ENCODE peak calls at places on chromosomes 12 and 14, in five cellular contexts. One of them, this sample, is unnamed.
A peak's percentile ranks its signal among the peaks of the same experiment; 100 is the strongest.

GRCh38 chr14:62455446-62455845 is 589.8 kb downstream of the KCNH5 start:
- DNase-seq in mesendoderm: no peak
- DNase-seq in IMR-90: peak; percentile 55
- DNase-seq in neuronal stem cell: no peak
- DNase-seq in H1: no peak
- DNase-seq in this sample: no peak

GRCh38 chr14:60931206-60931605 is 49.7 kb downstream of the TRMT5 start:
- DNase-seq in mesendoderm: no peak
- DNase-seq in neuronal stem cell: peak; percentile 26
- DNase-seq in H1: no peak
- DNase-seq in IMR-90: peak; percentile 24
- DNase-seq in this sample: no peak

GRCh38 chr12:15220961-15221885 is at the start of gene RERG:
- DNase-seq in mesendoderm: peak; percentile 88
- DNase-seq in neuronal stem cell: peak; percentile 80
- DNase-seq in H1: peak; percentile 92
- DNase-seq in IMR-90: peak; percentile 63
- DNase-seq in this sample: peak; percentile 94

GRCh38 chr14:75278422-75279152 is at the start of gene FOS:
- DNase-seq in neuronal stem cell: peak; percentile 95
- DNase-seq in IMR-90: peak; percentile 96
- DNase-seq in H1: peak; percentile 91
- DNase-seq in mesendoderm: peak; percentile 98
- DNase-seq in this sample: peak; percentile 96

GRCh38 chr12:104886418-104887401 is 71.4 kb downstream of the SLC41A2 start:
- DNase-seq in IMR-90: peak; percentile 90
- DNase-seq in neuronal stem cell: no peak
- DNase-seq in mesendoderm: no peak
- DNase-seq in H1: no peak
- DNase-seq in this sample: no peak

GRCh38 chr12:67269632-67270578 is 747 bp downstream of the CAND1 start:
- DNase-seq in mesendoderm: peak; percentile 79
- DNase-seq in H1: peak; percentile 74
- DNase-seq in IMR-90: no peak
- DNase-seq in neuronal stem cell: no peak
- DNase-seq in this sample: peak; percentile 69

GRCh38 chr12:4134434-4134762 is 139.2 kb upstream of the CCND2 start:
- DNase-seq in H1: no peak
- DNase-seq in neuronal stem cell: no peak
- DNase-seq in IMR-90: no peak
- DNase-seq in mesendoderm: peak; percentile 84
- DNase-seq in this sample: peak; percentile 70

GRCh38 chr12:6460751-6461371 is 9.0 kb downstream of the TAPBPL start:
- DNase-seq in H1: no peak
- DNase-seq in IMR-90: no peak
- DNase-seq in neuronal stem cell: no peak
- DNase-seq in mesendoderm: no peak
- DNase-seq in this sample: no peak

GRCh38 chr14:96681826-96682225 is 115.4 kb upstream of the VRK1 start:
- DNase-seq in IMR-90: peak; percentile 24
- DNase-seq in neuronal stem cell: no peak
- DNase-seq in mesendoderm: no peak
- DNase-seq in H1: no peak
- DNase-seq in this sample: no peak

GRCh38 chr14:75049731-75050201 is 1.5 kb downstream of the MLH3 start:
- DNase-seq in neuronal stem cell: no peak
- DNase-seq in IMR-90: no peak
- DNase-seq in H1: no peak
- DNase-seq in mesendoderm: no peak
- DNase-seq in this sample: no peak

GRCh38 chr12:30631710-30632109 is 64.0 kb downstream of the IPO8 start:
- DNase-seq in H1: no peak
- DNase-seq in IMR-90: no peak
- DNase-seq in neuronal stem cell: no peak
- DNase-seq in mesendoderm: no peak
- DNase-seq in this sample: no peak

GRCh38 chr14:33767721-33768457 is 183.0 kb downstream of the EGLN3 start:
- DNase-seq in IMR-90: no peak
- DNase-seq in H1: no peak
- DNase-seq in neuronal stem cell: no peak
- DNase-seq in mesendoderm: no peak
- DNase-seq in this sample: no peak

GRCh38 chr14:37246427-37246829 is 48.7 kb downstream of the MIPOL1 start:
- DNase-seq in IMR-90: peak; percentile 63
- DNase-seq in neuronal stem cell: peak; percentile 35
- DNase-seq in mesendoderm: peak; percentile 46
- DNase-seq in H1: no peak
- DNase-seq in this sample: no peak

GRCh38 chr14:51304428-51304827 is 64.4 kb downstream of the TMX1 start:
- DNase-seq in IMR-90: peak; percentile 80
- DNase-seq in H1: no peak
- DNase-seq in mesendoderm: no peak
- DNase-seq in neuronal stem cell: no peak
- DNase-seq in this sample: peak; percentile 42

GRCh38 chr12:70255311-70255710 is 12.1 kb downstream of the CNOT2 start:
- DNase-seq in mesendoderm: no peak
- DNase-seq in H1: no peak
- DNase-seq in neuronal stem cell: no peak
- DNase-seq in IMR-90: peak; percentile 54
- DNase-seq in this sample: no peak

GRCh38 chr14:50932592-50933500 is 11.4 kb downstream of the PYGL start:
- DNase-seq in neuronal stem cell: no peak
- DNase-seq in H1: no peak
- DNase-seq in IMR-90: peak; percentile 8
- DNase-seq in mesendoderm: peak; percentile 76
- DNase-seq in this sample: no peak

GRCh38 chr14:32077081-32078029 is at the start of gene ARHGAP5:
- DNase-seq in neuronal stem cell: peak; percentile 67
- DNase-seq in IMR-90: peak; percentile 14
- DNase-seq in mesendoderm: peak; percentile 84
- DNase-seq in H1: peak; percentile 83
- DNase-seq in this sample: peak; percentile 59

GRCh38 chr12:65755596-65755978 is 68.7 kb upstream of the HMGA2 start:
- DNase-seq in neuronal stem cell: no peak
- DNase-seq in H1: no peak
- DNase-seq in mesendoderm: no peak
- DNase-seq in IMR-90: peak; percentile 36
- DNase-seq in this sample: no peak

GRCh38 chr12:50947932-50948331 is 4.4 kb upstream of the HIGD1C start:
- DNase-seq in IMR-90: no peak
- DNase-seq in neuronal stem cell: no peak
- DNase-seq in mesendoderm: no peak
- DNase-seq in H1: no peak
- DNase-seq in this sample: no peak

GRCh38 chr14:64762044-64763034 is 58.1 kb downstream of the PLEKHG3 start:
- DNase-seq in H1: no peak
- DNase-seq in mesendoderm: no peak
- DNase-seq in neuronal stem cell: no peak
- DNase-seq in IMR-90: peak; percentile 96
- DNase-seq in this sample: no peak

GRCh38 chr14:81427348-81428058 is 27.4 kb upstream of the STON2 start:
- DNase-seq in neuronal stem cell: no peak
- DNase-seq in H1: no peak
- DNase-seq in mesendoderm: peak; percentile 67
- DNase-seq in IMR-90: no peak
- DNase-seq in this sample: no peak

GRCh38 chr14:28676481-28676880 is 90.1 kb upstream of the FOXG1 start:
- DNase-seq in mesendoderm: peak; percentile 42
- DNase-seq in IMR-90: peak; percentile 6
- DNase-seq in H1: no peak
- DNase-seq in neuronal stem cell: no peak
- DNase-seq in this sample: no peak

GRCh38 chr12:52173526-52173925 is 18.3 kb downstream of the KRT80 start:
- DNase-seq in mesendoderm: no peak
- DNase-seq in IMR-90: no peak
- DNase-seq in H1: no peak
- DNase-seq in neuronal stem cell: no peak
- DNase-seq in this sample: no peak
- H2AK5ac ChIP-seq in mesendoderm: no peak overlapping the region
- H2AK5ac ChIP-seq in IMR-90: peak overlapping the region; percentile 17
- H2AK5ac ChIP-seq in H1: peak overlapping the region; percentile 26
- H2AK5ac ChIP-seq in neuronal stem cell: peak overlapping the region; percentile 81
- H2AK5ac ChIP-seq in this sample: no peak overlapping the region

GRCh38 chr14:102590667-102591099 is 1.8 kb upstream of the RCOR1 start:
- DNase-seq in mesendoderm: peak; percentile 82
- DNase-seq in IMR-90: peak; percentile 23
- DNase-seq in neuronal stem cell: no peak
- DNase-seq in H1: peak; percentile 69
- DNase-seq in this sample: peak; percentile 83
- H2BK120ac ChIP-seq in mesendoderm: peak overlapping the region; percentile 1
- H2BK120ac ChIP-seq in IMR-90: peak overlapping the region; percentile 39
- H2BK120ac ChIP-seq in neuronal stem cell: no peak overlapping the region
- H2BK120ac ChIP-seq in H1: no peak overlapping the region
- H2BK120ac ChIP-seq in this sample: no peak overlapping the region

GRCh38 chr12:5456025-5456424 is 24.1 kb downstream of the NTF3 start:
- DNase-seq in H1: no peak
- DNase-seq in neuronal stem cell: no peak
- DNase-seq in IMR-90: no peak
- DNase-seq in mesendoderm: peak; percentile 42
- DNase-seq in this sample: no peak
- H2AK5ac ChIP-seq in H1: no peak overlapping the region
- H2AK5ac ChIP-seq in neuronal stem cell: no peak overlapping the region
- H2AK5ac ChIP-seq in IMR-90: peak overlapping the region; percentile 97
- H2AK5ac ChIP-seq in mesendoderm: no peak overlapping the region
- H2AK5ac ChIP-seq in this sample: no peak overlapping the region

GRCh38 chr14:89699076-89699475 is 255.5 kb downstream of the EFCAB11 start:
- DNase-seq in IMR-90: no peak
- DNase-seq in mesendoderm: no peak
- DNase-seq in H1: no peak
- DNase-seq in neuronal stem cell: no peak
- DNase-seq in this sample: no peak

GRCh38 chr14:89690139-89690538 is 264.4 kb downstream of the EFCAB11 start:
- DNase-seq in mesendoderm: no peak
- DNase-seq in H1: no peak
- DNase-seq in IMR-90: no peak
- DNase-seq in neuronal stem cell: no peak
- DNase-seq in this sample: no peak

GRCh38 chr14:89701079-89702043 is 253.2 kb downstream of the EFCAB11 start:
- DNase-seq in mesendoderm: peak; percentile 93
- DNase-seq in H1: peak; percentile 91
- DNase-seq in neuronal stem cell: peak; percentile 65
- DNase-seq in IMR-90: peak; percentile 62
- DNase-seq in this sample: peak; percentile 90

GRCh38 chr14:89697281-89698060 is 257.1 kb downstream of the EFCAB11 start:
- DNase-seq in mesendoderm: no peak
- DNase-seq in H1: no peak
- DNase-seq in IMR-90: no peak
- DNase-seq in neuronal stem cell: no peak
- DNase-seq in this sample: no peak

GRCh38 chr14:89695846-89696245 is 258.7 kb downstream of the EFCAB11 start:
- DNase-seq in mesendoderm: no peak
- DNase-seq in H1: no peak
- DNase-seq in IMR-90: no peak
- DNase-seq in neuronal stem cell: no peak
- DNase-seq in this sample: no peak
- H2BK120ac ChIP-seq in mesendoderm: no peak overlapping the region
- H2BK120ac ChIP-seq in H1: no peak overlapping the region
- H2BK120ac ChIP-seq in IMR-90: no peak overlapping the region
- H2BK120ac ChIP-seq in neuronal stem cell: no peak overlapping the region
- H2BK120ac ChIP-seq in this sample: no peak overlapping the region

DNA sequence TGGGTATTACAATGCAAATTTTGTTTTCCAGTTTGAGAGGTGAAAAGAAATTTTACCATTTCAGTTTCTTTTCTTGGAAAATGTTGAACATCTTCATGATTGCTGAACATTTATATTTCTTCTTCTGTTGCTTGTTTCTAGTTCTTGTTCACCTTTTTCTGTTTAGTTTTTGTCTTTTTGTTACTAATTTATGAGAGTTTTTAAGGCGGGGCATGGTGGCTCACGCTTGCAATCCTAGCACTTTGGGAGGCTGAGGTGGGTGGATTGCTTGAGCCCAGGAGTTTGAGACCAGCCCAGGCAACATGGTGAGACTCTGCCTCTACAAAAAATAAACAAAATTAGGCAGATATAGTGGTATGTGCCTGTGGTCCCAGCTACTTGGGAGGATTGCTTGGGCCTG is 10.7 kb downstream of the KIF5A start:
- DNase-seq in H1: no peak
- DNase-seq in mesendoderm: no peak
- DNase-seq in neuronal stem cell: no peak
- DNase-seq in IMR-90: no peak
- DNase-seq in this sample: no peak
- H2AK5ac ChIP-seq in H1: no peak overlapping the region
- H2AK5ac ChIP-seq in mesendoderm: no peak overlapping the region
- H2AK5ac ChIP-seq in neuronal stem cell: no peak overlapping the region
- H2AK5ac ChIP-seq in IMR-90: no peak overlapping the region
- H2AK5ac ChIP-seq in this sample: no peak overlapping the region

DNA sequence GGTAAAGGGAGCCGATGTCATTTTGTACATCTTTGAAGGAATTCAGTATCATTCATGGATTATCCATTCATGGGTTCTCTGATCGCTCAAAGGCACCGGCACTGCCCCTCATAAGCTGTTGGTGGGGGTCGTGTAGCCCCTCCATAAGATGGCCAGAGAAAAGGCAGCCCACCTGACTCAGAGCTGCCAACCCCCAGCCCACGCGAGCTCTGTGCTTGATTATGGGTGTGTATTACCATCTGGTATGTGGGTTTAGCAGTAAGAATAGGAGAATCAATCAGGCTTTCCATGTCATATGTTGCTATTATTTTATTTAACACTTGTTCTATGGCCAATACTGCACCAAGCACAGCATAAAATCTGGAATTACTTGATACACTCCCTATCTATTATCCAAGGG is 32.1 kb upstream of the AMIGO2 start:
- DNase-seq in mesendoderm: no peak
- DNase-seq in H1: no peak
- DNase-seq in IMR-90: no peak
- DNase-seq in neuronal stem cell: no peak
- DNase-seq in this sample: no peak
- H2BK120ac ChIP-seq in mesendoderm: no peak overlapping the region
- H2BK120ac ChIP-seq in H1: no peak overlapping the region
- H2BK120ac ChIP-seq in IMR-90: no peak overlapping the region
- H2BK120ac ChIP-seq in neuronal stem cell: no peak overlapping the region
- H2BK120ac ChIP-seq in this sample: no peak overlapping the region

DNA sequence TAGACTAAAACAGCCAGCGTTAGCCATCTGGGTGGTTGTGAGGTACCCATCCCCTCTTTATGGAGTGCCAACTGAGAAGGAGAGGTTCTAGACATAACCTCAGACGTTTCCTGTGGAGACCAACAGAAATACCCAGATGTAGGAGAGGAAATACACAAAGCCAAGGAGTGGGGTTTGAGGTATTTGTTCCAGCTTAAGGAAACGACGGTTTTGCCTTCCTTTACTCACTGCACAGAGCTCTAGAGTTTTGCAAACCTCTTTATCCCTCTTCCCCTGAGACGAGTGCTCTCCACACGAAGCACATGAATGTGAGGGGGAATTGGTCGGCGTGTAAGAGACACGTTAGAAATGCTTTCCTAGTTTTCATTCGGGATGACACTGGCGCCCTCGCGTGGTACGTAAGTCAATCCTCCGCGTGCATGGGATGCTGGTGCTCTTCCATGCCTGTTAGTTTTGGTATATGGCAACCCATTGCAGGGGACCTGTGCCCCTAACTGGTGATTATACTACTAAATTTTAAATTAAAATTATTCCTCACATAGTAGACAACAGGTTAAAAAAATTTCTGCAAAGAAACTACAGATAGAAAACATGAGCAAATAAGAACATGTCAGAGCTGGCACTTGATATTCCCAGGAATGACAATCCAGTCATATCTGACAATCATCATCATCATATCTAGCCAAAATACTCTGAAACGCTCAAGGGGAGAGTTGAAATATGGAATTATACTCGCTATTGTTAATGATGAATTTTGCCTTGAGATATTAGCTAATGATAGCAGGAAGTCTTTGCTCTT is 121.7 kb downstream of the PPM1H start:
- DNase-seq in mesendoderm: peak; percentile 83
- DNase-seq in neuronal stem cell: peak; percentile 62
- DNase-seq in H1: peak; percentile 57
- DNase-seq in IMR-90: peak; percentile 68
- DNase-seq in this sample: peak; percentile 65
- H2AK5ac ChIP-seq in mesendoderm: no peak overlapping the region
- H2AK5ac ChIP-seq in neuronal stem cell: no peak overlapping the region
- H2AK5ac ChIP-seq in H1: no peak overlapping the region
- H2AK5ac ChIP-seq in IMR-90: no peak overlapping the region
- H2AK5ac ChIP-seq in this sample: no peak overlapping the region

This sample was measured in H9.